ENCODE peak calls at places on chromosome X, in four cellular contexts. Z is suprapubic skin, Q is GM13977, M is activated B cell treated with CpG ODN at 0.5 μM for 24 hours. T is an unnamed sample.

GRCh38 chrX:114058988-114059418 is 524.9 kb upstream of the HTR2C start:
- DNase-seq in M (no peak), Z (no peak), Q (no peak), T (no peak)

GRCh38 chrX:19625612-19626011 is 110.3 kb upstream of the MAP3K15 start:
- DNase-seq in M (no peak), Z (no peak), Q (no peak), T (no peak)

GRCh38 chrX:124805486-124805885 is 459.1 kb downstream of the SH2D1A start:
- DNase-seq in Q (no peak), M (no peak), Z (no peak), T (no peak)

GRCh38 chrX:38627683-38628082 is 66.3 kb downstream of the TSPAN7 start:
- DNase-seq in M (no peak), Z (no peak), Q (no peak), T (no peak)

GRCh38 chrX:153719701-153720100 is 4.5 kb downstream of the BCAP31 start:
- DNase-seq in Z (no peak), Q (no peak), M (no peak), T (no peak)

GRCh38 chrX:1554469-1555210 is 17.7 kb upstream of the P2RY8 start:
- DNase-seq in Z (peak), M (peak), Q (no peak), T (peak)

GRCh38 chrX:124981420-124981819 is 338.3 kb upstream of the TEX13C start:
- DNase-seq in M (no peak), Z (no peak), Q (no peak), T (no peak)

GRCh38 chrX:69033936-69034335 is 131.3 kb downstream of the PJA1 start:
- DNase-seq in Z (no peak), Q (no peak), M (no peak), T (no peak)

GRCh38 chrX:105698386-105698785 is 124.0 kb upstream of the NRK start:
- DNase-seq in M (no peak), Z (no peak), Q (no peak), T (no peak)

GRCh38 chrX:8726031-8726652 is 5.8 kb downstream of the ANOS1 start:
- DNase-seq in Z (no peak), Q (no peak), M (no peak), T (no peak)

GRCh38 chrX:101550362-101550761 is at the start of gene ARMCX1:
- DNase-seq in Z (peak), M (no peak), Q (no peak), T (no peak)

GRCh38 chrX:15151267-15152196 is 118.4 kb downstream of the ASB9 start:
- DNase-seq in Q (no peak), M (no peak), Z (no peak), T (no peak)

GRCh38 chrX:102985182-102985581 is 48.1 kb downstream of the RAB40AL start:
- DNase-seq in M (no peak), Z (no peak), Q (no peak), T (no peak)

GRCh38 chrX:140572724-140573123 is 67.9 kb upstream of the SOX3 start:
- DNase-seq in Q (peak), Z (no peak), M (no peak), T (no peak)

GRCh38 chrX:101383679-101384078 is 2.3 kb downstream of the BTK start:
- DNase-seq in Q (peak), M (no peak), Z (no peak), T (no peak)

GRCh38 chrX:13092455-13092941 is 48.1 kb upstream of the FAM9C start:
- DNase-seq in Z (no peak), Q (peak), M (peak), T (peak)

GRCh38 chrX:72131317-72132294 is at the start of gene RTL5:
- DNase-seq in Z (peak), M (peak), Q (peak), T (peak)

GRCh38 chrX:4320436-4320947 is 607.0 kb upstream of the PRKX start:
- DNase-seq in Z (no peak), M (no peak), Q (no peak), T (no peak)

GRCh38 chrX:96984538-96984937 is 100.8 kb downstream of the RPA4 start:
- DNase-seq in M (no peak), Z (no peak), Q (no peak), T (no peak)

GRCh38 chrX:118772051-118772450 is 44.6 kb downstream of the IL13RA1 start:
- DNase-seq in Z (no peak), M (no peak), Q (no peak), T (no peak)

GRCh38 chrX:101550825-101551767 is 749 bp downstream of the ARMCX1 start:
- DNase-seq in M (no peak), Z (peak), Q (no peak), T (no peak)

GRCh38 chrX:73289039-73289438 is 74.4 kb upstream of the NAP1L2 start:
- DNase-seq in Q (no peak), M (no peak), Z (no peak), T (no peak)
- TF ChIP-seq CTCF in Q (peak), M (no peak), Z (no peak), T (no peak)

DNA sequence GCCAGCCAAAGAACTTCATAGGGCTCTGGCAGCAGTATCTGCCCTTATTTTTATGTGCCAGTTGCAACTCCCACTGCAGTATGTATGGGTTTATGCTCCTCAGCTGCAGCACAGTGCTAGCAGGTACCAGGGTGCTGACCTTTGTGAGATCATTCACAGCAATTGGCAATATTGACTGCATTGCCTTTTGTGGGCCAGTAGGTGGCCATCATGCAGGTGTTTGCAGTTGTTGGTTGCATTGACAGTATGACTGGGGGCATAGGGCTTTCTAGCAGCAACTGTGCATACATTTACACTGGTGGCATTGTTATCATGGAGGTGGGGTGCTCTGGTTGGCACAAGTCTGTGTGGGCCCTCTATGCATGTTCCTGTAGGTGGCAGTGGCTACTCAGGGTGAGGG is 42.5 kb downstream of the FAAH2 start:
- DNase-seq in Z (no peak), Q (no peak), M (no peak), T (no peak)
- TF ChIP-seq CTCF in Z (no peak), Q (no peak), M (no peak), T (no peak)

DNA sequence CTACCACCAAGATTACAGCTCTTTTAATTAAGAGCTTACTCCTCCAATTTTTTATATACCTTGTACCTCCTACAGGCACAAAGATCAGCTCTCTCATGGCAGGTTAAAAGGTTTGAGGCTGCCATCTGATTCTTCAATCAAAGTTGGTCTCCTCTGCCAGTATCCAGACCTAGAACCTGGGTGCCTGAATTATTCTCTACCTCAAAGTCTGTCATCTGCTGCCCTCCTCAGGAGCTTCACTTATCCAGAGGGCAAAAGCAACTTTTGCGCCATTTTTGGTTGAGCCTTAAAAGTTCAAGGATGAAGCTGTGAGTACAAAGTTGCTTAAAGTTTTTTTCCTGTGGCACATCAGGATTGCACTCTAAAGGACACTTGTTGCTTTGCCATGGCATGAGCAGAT is 343.7 kb upstream of the PPP1R2C start:
- DNase-seq in Q (no peak), M (no peak), Z (no peak), T (no peak)
- TF ChIP-seq CTCF in Q (peak), M (no peak), Z (no peak), T (no peak)

GRCh38 chrX:49041683-49042529 is 1.3 kb downstream of the TFE3 start:
- DNase-seq in M (no peak), Q (no peak), Z (no peak), T (no peak)
- TF ChIP-seq CTCF in M (no peak), Q (no peak), Z (no peak), T (no peak)

GRCh38 chrX:30573125-30573524 is 4.4 kb downstream of the TASL start:
- DNase-seq in Q (no peak), Z (no peak), M (no peak), T (no peak)

GRCh38 chrX:30572678-30573077 is 4.9 kb downstream of the TASL start:
- DNase-seq in Q (no peak), Z (no peak), M (no peak), T (no peak)

GRCh38 chrX:30572004-30572403 is 5.6 kb downstream of the TASL start:
- DNase-seq in Q (no peak), M (no peak), Z (no peak), T (no peak)

DNA sequence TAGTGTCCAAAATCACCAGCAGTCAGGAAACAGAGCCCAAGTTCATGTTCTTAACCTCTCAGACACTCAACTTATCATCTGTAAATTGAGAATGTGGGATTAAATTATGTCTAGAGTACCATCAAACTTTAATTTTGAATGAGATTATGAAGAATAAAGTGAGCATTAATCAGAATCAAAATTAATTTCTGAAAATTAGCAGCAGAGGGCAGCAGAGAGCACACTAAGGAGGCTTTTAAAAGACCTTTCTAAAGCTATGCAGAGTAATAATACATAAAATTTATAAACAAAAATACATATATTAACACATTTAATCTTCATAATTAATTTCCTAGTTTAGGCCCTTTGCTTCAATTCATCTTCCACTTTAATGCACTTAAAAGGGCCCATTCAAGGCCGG is 7.1 kb downstream of the TASL start:
- DNase-seq in Z (no peak), Q (no peak), M (no peak), T (no peak)
- TF ChIP-seq CTCF in Z (peak), Q (peak), M (no peak), T (peak)

GRCh38 chrX:155662297-155662696 is 49.5 kb upstream of the TMLHE start:
- DNase-seq in Q (no peak), M (no peak), Z (no peak), T (no peak)
- TF ChIP-seq CTCF in Q (no peak), M (no peak), Z (no peak), T (no peak)

DNA sequence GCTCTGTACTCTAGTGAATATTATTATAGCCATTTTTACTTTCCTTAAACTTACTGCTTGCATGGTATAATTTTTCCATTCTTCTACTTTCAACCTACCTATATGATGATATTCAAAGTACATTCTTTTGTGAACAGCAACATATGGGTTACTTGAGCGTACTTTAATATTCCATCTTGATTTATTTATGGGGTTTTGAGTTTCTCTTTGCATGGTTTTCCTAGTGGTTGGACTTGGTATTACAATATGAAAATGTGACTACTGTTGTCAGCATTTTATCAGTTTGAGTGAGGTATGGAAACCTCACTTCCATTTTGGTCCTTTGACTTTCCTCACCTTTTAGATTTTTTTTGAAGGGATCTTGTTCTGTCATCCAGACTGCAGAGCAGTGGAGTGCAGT is 35.9 kb downstream of the ADGRG4 start:
- DNase-seq in Z (no peak), Q (no peak), M (no peak), T (no peak)
- TF ChIP-seq CTCF in Z (no peak), Q (peak), M (no peak), T (no peak)

GRCh38 chrX:152652060-152652459 is 14.4 kb downstream of the GABRQ start:
- DNase-seq in M (no peak), Q (no peak), Z (no peak), T (no peak)

GRCh38 chrX:152647978-152648377 is 10.3 kb downstream of the GABRQ start:
- DNase-seq in M (no peak), Q (no peak), Z (no peak), T (no peak)

GRCh38 chrX:152656087-152656486 is 18.4 kb downstream of the GABRQ start:
- DNase-seq in M (no peak), Z (no peak), Q (no peak), T (no peak)

GRCh38 chrX:152656890-152657289 is 19.2 kb downstream of the GABRQ start:
- DNase-seq in M (no peak), Q (no peak), Z (no peak), T (no peak)

DNA sequence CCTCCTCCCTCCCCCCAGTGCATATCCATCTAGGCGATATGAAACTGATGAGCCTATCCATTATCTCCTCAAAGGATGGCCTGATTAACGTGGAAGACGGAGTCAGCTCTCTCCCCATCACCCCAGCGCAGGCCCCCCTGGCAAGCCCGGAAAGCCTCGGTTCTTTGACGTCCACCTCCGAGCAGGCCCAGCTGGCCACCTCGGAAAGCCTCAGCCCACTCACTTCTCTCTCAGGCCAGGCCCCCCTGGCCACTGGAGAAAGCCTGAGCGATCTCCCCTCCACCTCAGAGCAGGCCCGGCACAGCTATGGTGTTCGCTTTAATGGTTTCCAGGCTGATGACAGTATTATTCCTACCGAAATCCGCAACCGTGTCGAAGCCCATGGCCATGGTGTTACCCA is 14.8 kb downstream of the GABRQ start:
- DNase-seq in Z (no peak), M (no peak), Q (no peak), T (no peak)
- TF ChIP-seq CTCF in Z (no peak), M (no peak), Q (no peak), T (no peak)

GRCh38 chrX:109830157-109830703 is 97.2 kb upstream of the ACSL4 start:
- DNase-seq in Q (no peak), M (no peak), Z (no peak), T (no peak)

GRCh38 chrX:109827772-109828171 is 94.7 kb upstream of the ACSL4 start:
- DNase-seq in Q (no peak), Z (no peak), M (no peak), T (no peak)

GRCh38 chrX:109822861-109823260 is 89.8 kb upstream of the ACSL4 start:
- DNase-seq in Q (no peak), M (no peak), Z (no peak), T (no peak)

GRCh38 chrX:109830704-109831206 is 97.7 kb upstream of the ACSL4 start:
- DNase-seq in Z (no peak), M (no peak), Q (no peak), T (no peak)

DNA sequence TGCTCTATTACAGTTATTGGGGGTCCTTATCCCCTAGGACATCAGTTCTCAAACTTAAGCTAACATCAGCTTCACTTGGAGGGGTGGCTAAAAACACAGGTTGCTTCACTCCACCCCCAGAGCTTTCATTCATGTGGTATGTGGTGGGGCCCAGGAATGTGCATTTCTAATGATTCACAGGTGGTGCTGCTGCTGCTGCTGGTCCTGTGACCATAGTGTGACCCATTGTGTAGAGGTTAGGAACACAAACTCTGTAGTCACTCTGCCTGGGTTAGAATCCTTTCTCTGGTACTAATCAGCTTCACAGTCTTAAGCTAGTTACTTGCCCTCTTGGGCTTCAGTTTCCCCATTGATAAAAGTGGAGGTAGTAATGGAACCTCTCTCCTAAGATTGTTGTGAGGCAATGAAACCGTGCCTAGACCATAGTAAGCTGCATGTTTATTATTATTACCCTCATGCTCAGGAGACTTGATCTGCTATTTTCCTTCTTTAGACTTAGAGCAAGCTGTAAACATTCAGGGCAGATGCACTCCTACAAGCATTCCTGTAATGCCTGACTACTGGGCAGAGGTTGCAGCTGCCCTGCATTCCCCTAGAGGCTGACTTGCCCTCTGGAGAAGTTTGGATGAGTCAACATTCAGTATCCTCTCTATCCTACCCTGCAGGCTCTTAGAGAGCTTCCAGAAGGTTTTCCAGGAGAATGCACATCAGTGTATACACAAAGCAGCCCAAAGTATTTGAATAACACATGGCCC is 94.1 kb upstream of the ACSL4 start:
- DNase-seq in Q (no peak), M (no peak), Z (no peak), T (no peak)
- TF ChIP-seq CTCF in Q (no peak), M (no peak), Z (no peak), T (no peak)